ENCODE peak calls at places on chromosome 16, in nine cellular contexts. One of them, this sample, is unnamed.
A peak's percentile ranks its signal among the peaks of the same experiment; 100 is the strongest.

GRCh38 chr16:74926832-74927231 is 58.1 kb downstream of the WDR59 start:
- DNase-seq in transverse colon: no peak
- DNase-seq in upper lobe of right lung: no peak
- DNase-seq in sigmoid colon: no peak
- DNase-seq in lung: no peak
- DNase-seq in OCI-LY7: no peak
- DNase-seq in breast epithelium: no peak
- DNase-seq in body of pancreas: no peak
- DNase-seq in foreskin keratinocyte: no peak
- DNase-seq in this sample: no peak

GRCh38 chr16:19688396-19689024 is 29.5 kb downstream of the KNOP1 start:
- DNase-seq in lung: no peak
- DNase-seq in sigmoid colon: no peak
- DNase-seq in foreskin keratinocyte: no peak
- DNase-seq in upper lobe of right lung: peak; percentile 52
- DNase-seq in breast epithelium: no peak
- DNase-seq in transverse colon: no peak
- DNase-seq in OCI-LY7: no peak
- DNase-seq in body of pancreas: no peak
- DNase-seq in this sample: no peak

GRCh38 chr16:25403852-25404251 is 146.2 kb upstream of the ZKSCAN2 start:
- DNase-seq in upper lobe of right lung: no peak
- DNase-seq in breast epithelium: no peak
- DNase-seq in transverse colon: no peak
- DNase-seq in foreskin keratinocyte: no peak
- DNase-seq in OCI-LY7: no peak
- DNase-seq in body of pancreas: no peak
- DNase-seq in sigmoid colon: no peak
- DNase-seq in lung: no peak
- DNase-seq in this sample: no peak

GRCh38 chr16:24580665-24581064 is 41.3 kb downstream of the RBBP6 start:
- DNase-seq in lung: no peak
- DNase-seq in OCI-LY7: no peak
- DNase-seq in breast epithelium: no peak
- DNase-seq in upper lobe of right lung: no peak
- DNase-seq in transverse colon: no peak
- DNase-seq in foreskin keratinocyte: no peak
- DNase-seq in sigmoid colon: no peak
- DNase-seq in body of pancreas: no peak
- DNase-seq in this sample: no peak

GRCh38 chr16:71384073-71384724 is 25.7 kb downstream of the CALB2 start:
- DNase-seq in foreskin keratinocyte: no peak
- DNase-seq in transverse colon: no peak
- DNase-seq in body of pancreas: no peak
- DNase-seq in lung: no peak
- DNase-seq in upper lobe of right lung: no peak
- DNase-seq in sigmoid colon: no peak
- DNase-seq in breast epithelium: no peak
- DNase-seq in OCI-LY7: no peak
- DNase-seq in this sample: no peak

GRCh38 chr16:67162439-67163163 is 1.9 kb upstream of the HSF4 start:
- DNase-seq in body of pancreas: no peak
- DNase-seq in breast epithelium: no peak
- DNase-seq in OCI-LY7: no peak
- DNase-seq in foreskin keratinocyte: no peak
- DNase-seq in sigmoid colon: no peak
- DNase-seq in upper lobe of right lung: no peak
- DNase-seq in lung: no peak
- DNase-seq in transverse colon: no peak
- DNase-seq in this sample: no peak

GRCh38 chr16:86018487-86018886 is 119.5 kb downstream of the IRF8 start:
- DNase-seq in transverse colon: peak; percentile 49
- DNase-seq in lung: peak; percentile 37
- DNase-seq in body of pancreas: peak; percentile 8
- DNase-seq in sigmoid colon: peak; percentile 81
- DNase-seq in upper lobe of right lung: peak; percentile 63
- DNase-seq in OCI-LY7: no peak
- DNase-seq in breast epithelium: no peak
- DNase-seq in foreskin keratinocyte: no peak
- DNase-seq in this sample: peak; percentile 68

GRCh38 chr16:10729649-10730048 is 14.0 kb upstream of the NUBP1 start:
- DNase-seq in breast epithelium: peak; percentile 71
- DNase-seq in body of pancreas: no peak
- DNase-seq in sigmoid colon: no peak
- DNase-seq in upper lobe of right lung: no peak
- DNase-seq in foreskin keratinocyte: peak; percentile 40
- DNase-seq in lung: peak; percentile 54
- DNase-seq in OCI-LY7: no peak
- DNase-seq in transverse colon: peak; percentile 21
- DNase-seq in this sample: no peak

GRCh38 chr16:88611220-88611821 is 27.1 kb upstream of the IL17C start:
- DNase-seq in OCI-LY7: no peak
- DNase-seq in breast epithelium: no peak
- DNase-seq in body of pancreas: peak; percentile 48
- DNase-seq in transverse colon: no peak
- DNase-seq in foreskin keratinocyte: no peak
- DNase-seq in upper lobe of right lung: no peak
- DNase-seq in lung: no peak
- DNase-seq in sigmoid colon: no peak
- DNase-seq in this sample: no peak

GRCh38 chr16:1469693-1470201 is 5.1 kb downstream of the CLCN7 start:
- DNase-seq in transverse colon: no peak
- DNase-seq in OCI-LY7: no peak
- DNase-seq in body of pancreas: no peak
- DNase-seq in lung: no peak
- DNase-seq in upper lobe of right lung: peak; percentile 68
- DNase-seq in breast epithelium: no peak
- DNase-seq in sigmoid colon: no peak
- DNase-seq in foreskin keratinocyte: no peak
- DNase-seq in this sample: no peak

GRCh38 chr16:57374067-57374534 is 1.8 kb downstream of the CX3CL1 start:
- DNase-seq in foreskin keratinocyte: peak; percentile 72
- DNase-seq in transverse colon: no peak
- DNase-seq in body of pancreas: no peak
- DNase-seq in sigmoid colon: peak; percentile 77
- DNase-seq in lung: no peak
- DNase-seq in OCI-LY7: no peak
- DNase-seq in upper lobe of right lung: no peak
- DNase-seq in breast epithelium: no peak
- DNase-seq in this sample: no peak

GRCh38 chr16:13940397-13940933 is 20.5 kb downstream of the ERCC4 start:
- DNase-seq in OCI-LY7: no peak
- DNase-seq in foreskin keratinocyte: no peak
- DNase-seq in breast epithelium: no peak
- DNase-seq in upper lobe of right lung: no peak
- DNase-seq in body of pancreas: peak; percentile 86
- DNase-seq in transverse colon: no peak
- DNase-seq in lung: no peak
- DNase-seq in sigmoid colon: no peak
- DNase-seq in this sample: no peak

GRCh38 chr16:85569615-85570212 is 43.4 kb upstream of the GSE1 start:
- DNase-seq in breast epithelium: no peak
- DNase-seq in sigmoid colon: no peak
- DNase-seq in OCI-LY7: peak; percentile 70
- DNase-seq in foreskin keratinocyte: no peak
- DNase-seq in upper lobe of right lung: no peak
- DNase-seq in body of pancreas: peak; percentile 62
- DNase-seq in lung: peak; percentile 53
- DNase-seq in transverse colon: peak; percentile 68
- DNase-seq in this sample: no peak

GRCh38 chr16:73565925-73566324 is 518.0 kb upstream of the ZFHX3 start:
- DNase-seq in sigmoid colon: no peak
- DNase-seq in transverse colon: no peak
- DNase-seq in body of pancreas: no peak
- DNase-seq in lung: no peak
- DNase-seq in breast epithelium: no peak
- DNase-seq in OCI-LY7: no peak
- DNase-seq in upper lobe of right lung: no peak
- DNase-seq in foreskin keratinocyte: no peak
- DNase-seq in this sample: no peak

GRCh38 chr16:87828071-87828971 is 41.0 kb downstream of the SLC7A5 start:
- DNase-seq in OCI-LY7: peak; percentile 80
- DNase-seq in breast epithelium: no peak
- DNase-seq in sigmoid colon: no peak
- DNase-seq in foreskin keratinocyte: peak; percentile 26
- DNase-seq in lung: no peak
- DNase-seq in body of pancreas: peak; percentile 78
- DNase-seq in transverse colon: no peak
- DNase-seq in upper lobe of right lung: no peak
- DNase-seq in this sample: no peak

GRCh38 chr16:4494746-4495490 is 18.7 kb downstream of the HMOX2 start:
- DNase-seq in breast epithelium: no peak
- DNase-seq in foreskin keratinocyte: peak; percentile 97
- DNase-seq in upper lobe of right lung: no peak
- DNase-seq in OCI-LY7: no peak
- DNase-seq in transverse colon: no peak
- DNase-seq in sigmoid colon: no peak
- DNase-seq in lung: no peak
- DNase-seq in body of pancreas: no peak
- DNase-seq in this sample: no peak

GRCh38 chr16:4496305-4496704 is 20.1 kb downstream of the HMOX2 start:
- DNase-seq in lung: no peak
- DNase-seq in OCI-LY7: no peak
- DNase-seq in upper lobe of right lung: no peak
- DNase-seq in breast epithelium: no peak
- DNase-seq in body of pancreas: no peak
- DNase-seq in transverse colon: no peak
- DNase-seq in foreskin keratinocyte: peak; percentile 63
- DNase-seq in sigmoid colon: no peak
- DNase-seq in this sample: no peak

GRCh38 chr16:4498546-4499195 is 22.5 kb downstream of the HMOX2 start:
- DNase-seq in body of pancreas: no peak
- DNase-seq in OCI-LY7: no peak
- DNase-seq in lung: no peak
- DNase-seq in upper lobe of right lung: no peak
- DNase-seq in foreskin keratinocyte: no peak
- DNase-seq in transverse colon: no peak
- DNase-seq in breast epithelium: no peak
- DNase-seq in sigmoid colon: no peak
- DNase-seq in this sample: no peak

GRCh38 chr16:4499196-4499555 is 23.0 kb downstream of the HMOX2 start:
- DNase-seq in transverse colon: no peak
- DNase-seq in sigmoid colon: no peak
- DNase-seq in foreskin keratinocyte: no peak
- DNase-seq in breast epithelium: no peak
- DNase-seq in lung: no peak
- DNase-seq in OCI-LY7: no peak
- DNase-seq in upper lobe of right lung: no peak
- DNase-seq in body of pancreas: no peak
- DNase-seq in this sample: no peak

GRCh38 chr16:4495766-4496165 is 19.6 kb downstream of the HMOX2 start:
- DNase-seq in sigmoid colon: no peak
- DNase-seq in foreskin keratinocyte: peak; percentile 87
- DNase-seq in breast epithelium: no peak
- DNase-seq in lung: no peak
- DNase-seq in body of pancreas: no peak
- DNase-seq in upper lobe of right lung: no peak
- DNase-seq in transverse colon: no peak
- DNase-seq in OCI-LY7: no peak
- DNase-seq in this sample: no peak
- H3K4me1 ChIP-seq in sigmoid colon: peaks cover 11% of the 10 kb centered on the region
- H3K4me1 ChIP-seq in foreskin keratinocyte: peaks cover 55% of the 10 kb centered on the region
- H3K4me1 ChIP-seq in breast epithelium: peaks cover 5% of the 10 kb centered on the region
- H3K4me1 ChIP-seq in lung: peaks cover 29% of the 10 kb centered on the region
- H3K4me1 ChIP-seq in body of pancreas: peaks cover 56% of the 10 kb centered on the region
- H3K4me1 ChIP-seq in upper lobe of right lung: peaks cover 18% of the 10 kb centered on the region
- H3K4me1 ChIP-seq in transverse colon: peaks cover 16% of the 10 kb centered on the region
- H3K4me1 ChIP-seq in OCI-LY7: no peaks in the 10 kb centered on the region
- H3K4me1 ChIP-seq in this sample: peaks cover 34% of the 10 kb centered on the region

GRCh38 chr16:52561910-52562741 is 15.2 kb upstream of the TOX3 start:
- DNase-seq in breast epithelium: no peak
- DNase-seq in foreskin keratinocyte: no peak
- DNase-seq in body of pancreas: peak; percentile 52
- DNase-seq in lung: peak; percentile 44
- DNase-seq in upper lobe of right lung: no peak
- DNase-seq in OCI-LY7: no peak
- DNase-seq in sigmoid colon: no peak
- DNase-seq in transverse colon: peak; percentile 67
- DNase-seq in this sample: no peak
- H3K27ac ChIP-seq in breast epithelium: peak overlapping the region; percentile 57
- H3K27ac ChIP-seq in foreskin keratinocyte: no peak overlapping the region
- H3K27ac ChIP-seq in body of pancreas: peak overlapping the region; percentile 7
- H3K27ac ChIP-seq in lung: no peak overlapping the region
- H3K27ac ChIP-seq in upper lobe of right lung: no peak overlapping the region
- H3K27ac ChIP-seq in OCI-LY7: no peak overlapping the region
- H3K27ac ChIP-seq in sigmoid colon: no peak overlapping the region
- H3K27ac ChIP-seq in transverse colon: peak overlapping the region; percentile 81
- H3K27ac ChIP-seq in this sample: no peak overlapping the region

GRCh38 chr16:27863377-27863776 is 200.1 kb downstream of the GSG1L start:
- DNase-seq in OCI-LY7: no peak
- DNase-seq in upper lobe of right lung: no peak
- DNase-seq in body of pancreas: no peak
- DNase-seq in lung: no peak
- DNase-seq in transverse colon: no peak
- DNase-seq in sigmoid colon: no peak
- DNase-seq in breast epithelium: no peak
- DNase-seq in foreskin keratinocyte: no peak
- DNase-seq in this sample: no peak

GRCh38 chr16:27853651-27854050 is 209.9 kb downstream of the GSG1L start:
- DNase-seq in OCI-LY7: no peak
- DNase-seq in upper lobe of right lung: peak; percentile 13
- DNase-seq in sigmoid colon: peak; percentile 12
- DNase-seq in breast epithelium: peak; percentile 31
- DNase-seq in lung: no peak
- DNase-seq in transverse colon: no peak
- DNase-seq in foreskin keratinocyte: no peak
- DNase-seq in body of pancreas: no peak
- DNase-seq in this sample: no peak

GRCh38 chr16:27860091-27860490 is 203.4 kb downstream of the GSG1L start:
- DNase-seq in sigmoid colon: no peak
- DNase-seq in body of pancreas: no peak
- DNase-seq in foreskin keratinocyte: no peak
- DNase-seq in breast epithelium: no peak
- DNase-seq in lung: no peak
- DNase-seq in transverse colon: no peak
- DNase-seq in OCI-LY7: no peak
- DNase-seq in upper lobe of right lung: no peak
- DNase-seq in this sample: no peak

GRCh38 chr16:27862953-27863352 is 200.6 kb downstream of the GSG1L start:
- DNase-seq in foreskin keratinocyte: no peak
- DNase-seq in body of pancreas: no peak
- DNase-seq in lung: no peak
- DNase-seq in OCI-LY7: no peak
- DNase-seq in breast epithelium: no peak
- DNase-seq in transverse colon: no peak
- DNase-seq in upper lobe of right lung: no peak
- DNase-seq in sigmoid colon: no peak
- DNase-seq in this sample: no peak

GRCh38 chr16:27859020-27859419 is 204.5 kb downstream of the GSG1L start:
- DNase-seq in foreskin keratinocyte: no peak
- DNase-seq in sigmoid colon: peak; percentile 19
- DNase-seq in upper lobe of right lung: peak; percentile 35
- DNase-seq in breast epithelium: peak; percentile 2
- DNase-seq in transverse colon: no peak
- DNase-seq in OCI-LY7: no peak
- DNase-seq in body of pancreas: no peak
- DNase-seq in lung: no peak
- DNase-seq in this sample: no peak
- TF ChIP-seq CTCF in foreskin keratinocyte: no peak
- TF ChIP-seq CTCF in sigmoid colon: no peak
- TF ChIP-seq CTCF in upper lobe of right lung: no peak
- TF ChIP-seq CTCF in breast epithelium: no peak
- TF ChIP-seq CTCF in transverse colon: no peak
- TF ChIP-seq CTCF in OCI-LY7: peak; percentile 38
- TF ChIP-seq CTCF in body of pancreas: no peak
- TF ChIP-seq CTCF in lung: no peak
- TF ChIP-seq CTCF in this sample: no peak

GRCh38 chr16:27932542-27933178 is 130.9 kb downstream of the GSG1L start:
- DNase-seq in lung: no peak
- DNase-seq in body of pancreas: no peak
- DNase-seq in transverse colon: no peak
- DNase-seq in OCI-LY7: no peak
- DNase-seq in sigmoid colon: peak; percentile 29
- DNase-seq in breast epithelium: no peak
- DNase-seq in foreskin keratinocyte: no peak
- DNase-seq in upper lobe of right lung: no peak
- DNase-seq in this sample: no peak
- H3K4me1 ChIP-seq in lung: no peaks in the 10 kb centered on the region
- H3K4me1 ChIP-seq in body of pancreas: no peaks in the 10 kb centered on the region
- H3K4me1 ChIP-seq in transverse colon: no peaks in the 10 kb centered on the region
- H3K4me1 ChIP-seq in OCI-LY7: no peaks in the 10 kb centered on the region
- H3K4me1 ChIP-seq in sigmoid colon: no peaks in the 10 kb centered on the region
- H3K4me1 ChIP-seq in breast epithelium: no peaks in the 10 kb centered on the region
- H3K4me1 ChIP-seq in foreskin keratinocyte: no peaks in the 10 kb centered on the region
- H3K4me1 ChIP-seq in upper lobe of right lung: no peaks in the 10 kb centered on the region
- H3K4me1 ChIP-seq in this sample: no peaks in the 10 kb centered on the region

This sample was measured in right atrium auricular region.